ENCODE peak calls at places on chromosomes 7 and 10, in four cellular contexts. P, Q, F and R are unnamed samples.
A peak's percentile ranks its signal among the peaks of the same experiment; 100 is the strongest.

GRCh38 chr10:79244068-79244442 is 103.2 kb upstream of the PPIF start:
- DNase-seq in P (no peak), Q (no peak), F (no peak), R (no peak)

GRCh38 chr7:9718071-9718470 is 1255.6 kb upstream of the PHF14 start:
- DNase-seq in P (no peak), Q (no peak), F (no peak), R (no peak)

GRCh38 chr7:42214063-42214679 is 22.8 kb downstream of the GLI3 start:
- DNase-seq in P (no peak), Q (no peak), F (no peak), R (no peak)

GRCh38 chr7:105838273-105839141 is 37.9 kb downstream of the ATXN7L1 start:
- DNase-seq in P (peak; percentile 30), Q (no peak), F (no peak), R (no peak)

GRCh38 chr10:69802424-69803161 is 887 bp downstream of the COL13A1 start:
- DNase-seq in P (peak; percentile 86), Q (no peak), F (peak; percentile 45), R (peak; percentile 52)

GRCh38 chr7:142563470-142563869 is 185.8 kb upstream of the PRSS1 start:
- DNase-seq in P (no peak), Q (no peak), F (no peak), R (peak; percentile 66)

GRCh38 chr7:143002106-143002505 is 24.8 kb downstream of the OR9A2 start:
- DNase-seq in P (peak; percentile 49), Q (peak; percentile 56), F (no peak), R (no peak)

GRCh38 chr7:128114806-128115205 is 83.6 kb upstream of the LRRC4 start:
- DNase-seq in P (no peak), Q (no peak), F (no peak), R (no peak)

GRCh38 chr7:116210345-116211005 is at the start of gene TES:
- DNase-seq in P (peak; percentile 78), Q (peak; percentile 88), F (peak; percentile 48), R (no peak)

GRCh38 chr7:132750056-132750455 is 173.8 kb upstream of the PLXNA4 start:
- DNase-seq in P (no peak), Q (no peak), F (no peak), R (no peak)

GRCh38 chr7:106064836-106065559 is 47.1 kb downstream of the SYPL1 start:
- DNase-seq in P (no peak), Q (peak; percentile 55), F (peak; percentile 88), R (peak; percentile 68)

GRCh38 chr10:20073164-20073563 is 256.9 kb downstream of the PLXDC2 start:
- DNase-seq in P (no peak), Q (no peak), F (no peak), R (no peak)

GRCh38 chr7:18151419-18151818 is 123.8 kb upstream of the PRPS1L1 start:
- DNase-seq in P (no peak), Q (no peak), F (no peak), R (no peak)

GRCh38 chr7:79132844-79133451 is 320.5 kb downstream of the MAGI2 start:
- DNase-seq in P (no peak), Q (no peak), F (no peak), R (no peak)

GRCh38 chr7:69624842-69625637 is 26.8 kb downstream of the AUTS2 start:
- DNase-seq in P (no peak), Q (no peak), F (no peak), R (no peak)

GRCh38 chr7:1500064-1500807 is 4.0 kb downstream of the INTS1 start:
- DNase-seq in P (no peak), Q (no peak), F (no peak), R (no peak)

GRCh38 chr7:14698239-14698638 is 204.3 kb downstream of the DGKB start:
- DNase-seq in P (no peak), Q (no peak), F (no peak), R (no peak)

GRCh38 chr7:157519246-157519645 is 182.4 kb downstream of the DNAJB6 start:
- DNase-seq in P (no peak), Q (no peak), F (no peak), R (no peak)

GRCh38 chr7:873367-874002 is 2.9 kb upstream of the GET4 start:
- DNase-seq in P (peak; percentile 88), Q (peak; percentile 92), F (peak; percentile 76), R (peak; percentile 70)

GRCh38 chr7:152735443-152736004 is 24.0 kb upstream of the ACTR3B start:
- DNase-seq in P (no peak), Q (no peak), F (no peak), R (no peak)

GRCh38 chr7:42128703-42129102 is 108.3 kb downstream of the GLI3 start:
- DNase-seq in P (no peak), Q (peak; percentile 13), F (no peak), R (no peak)

GRCh38 chr7:100370303-100370702 is 3.0 kb upstream of the PILRA start:
- DNase-seq in P (no peak), Q (no peak), F (no peak), R (no peak)

GRCh38 chr7:100370746-100371145 is 2.5 kb upstream of the PILRA start:
- DNase-seq in P (no peak), Q (no peak), F (no peak), R (no peak)

GRCh38 chr7:100372256-100372655 is 1.0 kb upstream of the PILRA start:
- DNase-seq in P (no peak), Q (no peak), F (no peak), R (peak; percentile 12)

GRCh38 chr7:100372694-100373093 is 593 bp upstream of the PILRA start:
- DNase-seq in P (no peak), Q (no peak), F (no peak), R (no peak)

DNA sequence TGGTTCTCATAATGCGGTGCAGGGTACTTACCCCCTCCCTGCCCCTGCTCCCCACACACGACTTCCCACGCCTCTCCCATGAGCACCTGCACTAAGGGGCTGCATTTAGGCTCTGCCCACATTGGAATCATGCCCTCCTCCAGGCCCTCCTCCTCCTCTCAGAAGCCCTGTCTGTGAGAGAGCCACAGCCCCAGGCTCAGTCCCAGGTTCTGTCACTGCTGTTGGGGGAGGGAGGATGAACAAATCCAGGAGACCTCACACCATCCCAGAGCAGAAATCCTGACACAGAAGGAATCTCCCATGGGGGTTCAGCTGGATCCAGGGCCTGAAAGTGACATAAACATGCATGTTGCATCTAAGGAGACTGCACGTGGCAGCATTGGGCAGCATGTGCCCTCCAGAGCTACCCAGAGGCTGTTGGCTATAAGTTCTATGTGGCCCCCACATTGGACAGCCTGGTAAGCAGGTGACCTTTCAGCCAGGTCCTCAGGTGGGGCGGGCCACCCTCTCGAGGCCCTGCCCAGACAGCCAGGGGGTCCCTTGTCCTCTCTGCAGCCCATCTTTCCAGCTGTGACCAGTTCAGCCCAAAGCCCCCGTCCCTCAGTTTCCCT is 1.6 kb upstream of the PILRA start:
- DNase-seq in P (no peak), Q (no peak), F (no peak), R (no peak)
- H3K27ac ChIP-seq in P (no peak overlapping the region), Q (no peak overlapping the region), F (no peak overlapping the region), R (no peak overlapping the region)

GRCh38 chr7:156056548-156056947 is 244.3 kb upstream of the SHH start:
- DNase-seq in P (no peak), Q (no peak), F (no peak), R (no peak)

GRCh38 chr7:156058248-156058647 is 246.0 kb upstream of the SHH start:
- DNase-seq in P (no peak), Q (no peak), F (no peak), R (no peak)

GRCh38 chr7:156051884-156052283 is 239.6 kb upstream of the SHH start:
- DNase-seq in P (no peak), Q (no peak), F (no peak), R (no peak)

GRCh38 chr7:156059374-156059773 is 247.1 kb upstream of the SHH start:
- DNase-seq in P (no peak), Q (no peak), F (no peak), R (no peak)

GRCh38 chr7:156055206-156055822 is 243.1 kb upstream of the SHH start:
- DNase-seq in P (no peak), Q (no peak), F (no peak), R (no peak)
- TF ChIP-seq CTCF in P (no peak), Q (no peak), F (no peak), R (no peak)

GRCh38 chr10:125845617-125846016 is 22.3 kb downstream of the BCCIP start:
- DNase-seq in P (no peak), Q (no peak), F (no peak), R (no peak)

GRCh38 chr10:125846894-125847293 is 23.5 kb downstream of the BCCIP start:
- DNase-seq in P (no peak), Q (no peak), F (no peak), R (no peak)

GRCh38 chr10:125843603-125844329 is 20.4 kb downstream of the BCCIP start:
- DNase-seq in P (no peak), Q (no peak), F (no peak), R (no peak)

GRCh38 chr10:125848371-125848770 is 25.0 kb downstream of the BCCIP start:
- DNase-seq in P (no peak), Q (no peak), F (no peak), R (no peak)

GRCh38 chr10:125844673-125845300 is 21.4 kb downstream of the BCCIP start:
- DNase-seq in P (no peak), Q (no peak), F (no peak), R (no peak)
- H3K36me3 ChIP-seq in P (peaks cover 60% of the 10 kb centered on the region), Q (peaks cover 53% of the 10 kb centered on the region), F (peaks cover 95% of the 10 kb centered on the region), R (peaks cover 21% of the 10 kb centered on the region)

GRCh38 chr7:139646566-139646965 is 123.1 kb downstream of the CLEC2L start:
- DNase-seq in P (no peak), Q (no peak), F (no peak), R (no peak)

GRCh38 chr7:139647085-139647484 is 123.6 kb downstream of the CLEC2L start:
- DNase-seq in P (no peak), Q (no peak), F (no peak), R (peak; percentile 56)

GRCh38 chr7:139648941-139649425 is 125.5 kb downstream of the CLEC2L start:
- DNase-seq in P (no peak), Q (no peak), F (peak; percentile 22), R (no peak)

GRCh38 chr7:139648617-139648932 is 125.1 kb downstream of the CLEC2L start:
- DNase-seq in P (no peak), Q (no peak), F (no peak), R (no peak)

DNA sequence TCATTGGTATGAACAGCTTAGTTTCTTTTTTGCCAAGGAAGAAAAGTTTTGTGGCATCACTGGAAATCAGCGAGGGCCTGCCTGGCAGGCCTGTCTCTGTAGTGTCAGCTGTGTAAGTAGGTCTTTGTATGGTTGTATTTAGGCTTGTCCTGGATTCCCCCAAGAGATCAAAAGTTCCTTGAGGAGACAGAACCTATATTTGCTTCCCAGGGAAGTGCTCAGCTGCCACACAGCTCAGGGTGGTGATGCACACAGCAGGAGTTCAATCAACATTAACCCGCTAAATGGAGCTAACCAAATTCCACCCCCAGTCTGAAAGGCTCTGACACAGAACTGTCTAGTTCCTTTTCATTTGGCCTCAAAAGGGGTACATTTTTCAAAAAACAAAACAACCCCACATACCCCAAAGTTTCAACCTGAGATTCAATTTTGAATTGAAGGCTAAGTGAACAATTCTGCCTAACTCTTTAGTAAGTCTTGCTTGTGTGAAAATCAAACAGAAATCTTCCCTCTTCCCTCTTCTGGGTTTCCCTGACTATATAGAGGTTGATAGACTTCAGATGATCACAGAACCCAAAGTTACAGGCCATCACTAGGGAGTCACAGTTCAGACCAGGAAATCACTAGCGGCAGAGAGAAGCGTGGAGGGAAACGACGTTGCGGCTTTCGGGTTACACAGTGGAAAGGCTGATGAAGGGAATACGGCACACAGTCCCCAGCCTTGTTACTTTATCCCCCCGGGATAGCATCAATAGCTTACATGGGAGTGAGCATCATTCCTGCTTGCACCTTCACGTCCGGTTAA is 124.5 kb downstream of the CLEC2L start:
- DNase-seq in P (no peak), Q (no peak), F (no peak), R (peak; percentile 26)
- H3K27ac ChIP-seq in P (peak overlapping the region; percentile 20), Q (no peak overlapping the region), F (peak overlapping the region; percentile 65), R (peak overlapping the region; percentile 54)